ENCODE peak calls at places on chromosomes 4 and X, in six cellular contexts. D is GM12892, U is spleen, M is stomach, E is suprapubic skin, I is breast epithelium. W is an unnamed sample.

GRCh38 chr4:85993641-85994040 is 366.2 kb downstream of the MAPK10 start:
- DNase-seq in D (no peak), U (no peak), M (no peak), E (no peak), I (no peak), W (no peak)

GRCh38 chrX:30679369-30679768 is 26.1 kb downstream of the GK start:
- DNase-seq in D (no peak), U (no peak), M (no peak), E (no peak), I (no peak), W (no peak)

GRCh38 chrX:1481636-1482529 is 29.2 kb upstream of the ASMTL start:
- DNase-seq in D (no peak), U (peak; percentile 90), M (peak; percentile 57), E (peak; percentile 81), I (no peak), W (no peak)

GRCh38 chr4:153788419-153789276 is at the start of gene SFRP2:
- DNase-seq in D (no peak), U (peak; percentile 80), M (no peak), E (peak; percentile 84), I (no peak), W (no peak)

GRCh38 chr4:55291227-55291629 is 54.8 kb upstream of the SRD5A3 start:
- DNase-seq in D (no peak), U (no peak), M (no peak), E (no peak), I (no peak), W (no peak)

GRCh38 chr4:145234086-145234694 is 53.8 kb upstream of the OTUD4 start:
- DNase-seq in D (peak; percentile 26), U (no peak), M (peak; percentile 59), E (no peak), I (no peak), W (peak; percentile 61)

GRCh38 chrX:149871940-149872339 is 9.0 kb upstream of the MAGEA8 start:
- DNase-seq in D (peak; percentile 22), U (peak; percentile 76), M (peak; percentile 56), E (no peak), I (peak; percentile 62), W (peak; percentile 63)

GRCh38 chr4:118811008-118811764 is 24.7 kb downstream of the SEC24D start:
- DNase-seq in D (no peak), U (no peak), M (no peak), E (no peak), I (no peak), W (no peak)

GRCh38 chrX:111100191-111100590 is 4.2 kb downstream of the PAK3 start:
- DNase-seq in D (peak; percentile 37), U (peak; percentile 74), M (no peak), E (no peak), I (no peak), W (peak; percentile 48)

GRCh38 chr4:1572521-1572920 is 111.6 kb downstream of the FAM53A start:
- DNase-seq in D (no peak), U (peak; percentile 56), M (no peak), E (no peak), I (no peak), W (no peak)

GRCh38 chr4:76420901-76421581 is at the start of gene CCDC158:
- DNase-seq in D (no peak), U (peak; percentile 76), M (peak; percentile 26), E (no peak), I (no peak), W (no peak)

GRCh38 chrX:124212622-124213021 is 119.8 kb upstream of the TEX13D start:
- DNase-seq in D (no peak), U (no peak), M (no peak), E (no peak), I (no peak), W (no peak)

GRCh38 chrX:124216396-124217124 is 115.9 kb upstream of the TEX13D start:
- DNase-seq in D (no peak), U (no peak), M (no peak), E (no peak), I (no peak), W (no peak)

GRCh38 chrX:124215786-124216185 is 116.7 kb upstream of the TEX13D start:
- DNase-seq in D (no peak), U (no peak), M (no peak), E (no peak), I (no peak), W (no peak)

GRCh38 chrX:124223524-124223923 is 108.9 kb upstream of the TEX13D start:
- DNase-seq in D (no peak), U (no peak), M (no peak), E (no peak), I (no peak), W (no peak)

DNA sequence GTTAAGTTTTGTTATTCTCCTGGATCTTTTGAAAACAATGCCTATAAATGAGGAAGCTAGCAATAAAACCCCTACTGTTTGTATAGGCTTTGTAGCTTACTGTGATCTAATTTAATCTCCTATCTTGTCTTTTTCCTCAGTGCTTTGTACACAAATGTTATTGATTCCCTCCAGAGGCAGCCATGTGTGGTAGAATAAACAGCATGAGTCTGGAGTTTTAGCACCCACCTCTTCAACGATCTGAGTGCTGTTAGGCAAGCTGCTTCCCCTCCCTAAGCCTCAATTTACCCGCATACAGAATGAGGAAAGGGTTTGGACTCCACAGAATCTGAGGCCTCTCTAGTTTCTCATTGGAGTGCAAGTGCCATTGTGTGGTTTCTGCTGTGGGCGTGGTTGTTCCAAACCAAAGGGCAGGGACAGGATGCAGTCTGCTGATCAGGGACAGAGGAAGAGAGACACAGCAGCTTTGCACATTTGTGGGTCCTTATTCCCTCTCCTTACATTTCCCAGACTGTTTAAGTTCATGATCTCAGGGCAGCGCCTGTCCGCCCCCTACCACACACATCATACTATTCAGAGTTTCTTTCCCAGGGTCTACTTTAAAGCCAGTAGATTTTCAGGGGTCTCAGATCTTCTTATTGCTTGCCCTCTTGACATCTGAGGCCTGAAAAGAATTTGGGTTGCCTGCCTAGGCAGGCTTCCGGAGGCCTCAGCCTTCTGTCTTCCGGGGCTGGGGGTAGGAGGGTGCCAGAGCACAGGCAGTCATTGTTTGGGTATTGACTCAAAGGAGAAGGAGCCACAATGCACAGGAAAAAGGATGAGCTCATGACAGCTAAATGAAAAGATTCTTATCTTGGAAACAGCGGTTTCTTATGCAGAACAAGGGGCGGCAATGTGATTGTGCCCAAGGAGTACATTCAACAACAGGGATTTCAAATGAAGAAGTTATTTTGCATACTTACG is 114.9 kb upstream of the TEX13D start:
- DNase-seq in D (no peak), U (peak; percentile 82), M (no peak), E (no peak), I (no peak), W (no peak)
- TF ChIP-seq POLR2A in D (no peak), U (no peak), M (no peak), E (no peak), I (no peak), W (no peak)

GRCh38 chr4:74794341-74794801 is at the start of gene BTC:
- DNase-seq in D (no peak), U (no peak), M (peak; percentile 77), E (no peak), I (peak; percentile 61), W (no peak)
- TF ChIP-seq POLR2A in D (no peak), U (no peak), M (no peak), E (no peak), I (no peak), W (no peak)

DNA sequence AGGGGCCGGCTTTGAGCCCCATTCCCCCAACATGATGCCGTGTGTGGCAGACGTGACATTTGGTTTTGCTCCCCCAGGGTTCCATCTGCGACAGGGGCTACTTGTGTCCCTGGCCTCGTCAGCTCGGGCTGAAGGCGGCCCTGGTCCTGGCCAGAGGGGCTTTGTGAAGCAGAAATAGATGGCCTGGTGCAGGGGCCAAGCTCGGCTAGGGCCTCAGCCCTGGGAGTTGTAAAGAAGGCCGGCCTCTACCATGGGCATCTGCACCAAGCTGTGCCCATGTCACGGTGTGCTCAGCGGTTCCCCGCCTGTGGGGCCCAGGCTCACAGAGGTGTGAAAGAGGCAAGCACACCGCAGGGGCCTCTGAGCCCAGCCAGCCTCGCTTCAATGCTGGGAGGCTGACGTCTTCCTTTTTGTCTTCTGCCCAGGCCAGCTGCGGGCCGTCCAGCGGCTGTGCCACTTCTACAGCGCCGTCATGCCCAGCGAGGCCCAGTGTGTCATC is 32.5 kb downstream of the SH3TC1 start:
- DNase-seq in D (no peak), U (no peak), M (no peak), E (no peak), I (no peak), W (no peak)
- TF ChIP-seq POLR2A in D (no peak), U (no peak), M (no peak), E (no peak), I (no peak), W (no peak)

DNA sequence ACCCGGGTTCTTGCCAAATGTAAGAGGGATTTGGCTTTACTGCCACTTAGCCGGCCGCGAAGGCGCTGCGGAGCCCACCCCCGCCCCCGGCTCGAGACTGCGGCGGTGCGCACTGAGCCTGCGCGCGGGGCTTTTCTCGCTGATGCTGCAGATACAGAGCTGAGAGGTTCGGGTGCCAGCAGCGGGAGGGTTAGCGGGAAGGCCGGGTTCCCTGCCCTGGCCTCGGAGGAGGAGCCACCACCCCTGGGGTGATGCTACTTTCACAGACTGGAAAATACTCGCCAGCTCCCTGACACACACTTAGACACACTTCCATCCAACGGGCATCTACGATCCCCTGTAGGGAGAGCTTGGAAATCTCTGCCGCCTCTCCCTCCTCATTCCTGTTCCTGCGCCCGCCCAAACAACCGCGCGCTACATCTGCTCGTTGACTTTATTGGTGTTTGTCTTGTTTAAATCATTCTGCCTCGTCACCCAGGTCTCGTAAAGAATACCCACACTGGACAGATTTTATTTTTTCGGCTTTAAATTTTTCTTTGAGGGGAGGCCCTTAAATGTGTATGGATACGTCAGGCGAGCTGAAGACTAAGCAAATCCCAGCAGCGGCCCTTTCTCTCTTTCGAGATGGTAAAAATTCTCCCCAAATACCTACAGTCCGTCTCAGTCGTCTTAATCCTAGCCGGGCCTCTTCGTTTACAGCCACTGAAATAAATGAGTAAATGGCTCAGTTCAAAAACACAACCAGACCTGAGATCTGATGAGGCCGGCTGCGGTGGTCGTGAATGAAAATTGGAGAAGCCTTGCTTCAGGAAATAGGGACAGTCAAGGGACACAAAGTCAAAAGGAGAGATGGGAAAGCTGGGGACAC is 1.9 kb upstream of the PCDH7 start:
- DNase-seq in D (peak; percentile 8), U (peak; percentile 79), M (peak; percentile 31), E (no peak), I (no peak), W (no peak)
- TF ChIP-seq POLR2A in D (no peak), U (no peak), M (no peak), E (no peak), I (no peak), W (no peak)

DNA sequence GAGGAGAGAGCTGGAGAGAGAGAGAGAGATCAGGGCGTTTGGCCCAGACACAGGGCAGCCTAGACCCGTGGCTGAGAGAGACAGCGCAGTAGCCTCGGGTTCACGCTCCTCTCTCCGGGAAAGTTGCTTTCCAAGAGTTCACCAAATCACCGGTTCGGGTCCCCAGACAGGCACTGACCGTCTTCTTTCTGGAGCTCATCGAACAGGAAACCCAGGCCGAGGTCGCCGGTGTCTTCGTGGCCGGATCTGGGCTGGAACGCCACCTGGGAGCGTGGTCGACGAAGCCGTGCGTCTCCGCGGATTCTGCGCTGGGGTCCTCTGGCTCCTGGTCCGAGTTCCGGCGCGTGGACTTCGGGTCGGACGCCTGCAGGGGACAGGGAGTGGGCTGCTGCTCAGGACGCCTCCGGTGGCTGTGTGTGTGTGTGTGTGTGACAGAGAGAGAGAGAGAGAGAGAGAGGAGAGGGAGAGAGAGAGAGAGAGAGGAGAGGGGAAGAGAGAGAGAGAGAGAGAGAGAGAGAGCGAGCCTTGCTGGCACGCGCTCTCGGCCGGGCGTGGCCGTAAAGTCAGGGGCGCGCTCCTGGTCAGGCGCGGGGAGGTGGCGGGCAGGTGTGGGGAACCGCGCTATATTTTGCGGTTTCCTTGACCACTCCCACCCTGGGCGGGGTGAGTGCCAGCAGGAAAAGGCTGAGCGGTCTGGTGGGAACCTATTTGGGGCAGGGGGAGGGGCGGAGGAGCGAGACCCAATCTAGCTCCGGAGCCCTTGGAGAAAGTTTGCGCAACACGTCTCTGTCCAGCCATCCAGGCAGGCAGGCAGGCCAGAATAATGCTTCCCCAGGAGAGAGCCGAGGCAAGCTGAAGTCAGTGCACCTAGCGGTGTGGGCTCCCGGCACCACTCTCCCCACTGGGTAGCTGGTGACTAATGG is 62.1 kb downstream of the RHOXF2B start:
- DNase-seq in D (no peak), U (no peak), M (no peak), E (no peak), I (no peak), W (peak; percentile 66)
- TF ChIP-seq POLR2A in D (no peak), U (no peak), M (no peak), E (no peak), I (no peak), W (no peak)